ENCODE peak calls at places on chromosomes 12 and 14, in nine cellular contexts. V, W, J, E, C, G, U, M and B are unnamed samples.

GRCh38 chr14:95981939-95982338 is 57.2 kb upstream of the C14orf132 start:
- DNase-seq in V (no peak), W (no peak), J (no peak), E (no peak), C (no peak), G (no peak), U (no peak), M (no peak), B (no peak)

GRCh38 chr12:481422-481821 is 21.7 kb downstream of the B4GALNT3 start:
- DNase-seq in V (peak; percentile 94), W (no peak), J (no peak), E (no peak), C (peak; percentile 91), G (no peak), U (no peak), M (peak; percentile 47), B (no peak)

GRCh38 chr14:61668267-61668666 is 27.0 kb upstream of the HIF1A start:
- DNase-seq in V (no peak), W (no peak), J (no peak), E (peak; percentile 39), C (no peak), G (no peak), U (no peak), M (no peak), B (no peak)

GRCh38 chr12:71710276-71711125 is 24.6 kb downstream of the TMEM19 start:
- DNase-seq in V (no peak), W (no peak), J (no peak), E (no peak), C (no peak), G (no peak), U (no peak), M (no peak), B (no peak)

GRCh38 chr12:119681139-119681538 is 13.2 kb downstream of the PRKAB1 start:
- DNase-seq in V (no peak), W (no peak), J (no peak), E (no peak), C (no peak), G (no peak), U (no peak), M (no peak), B (no peak)

GRCh38 chr12:95173392-95174251 is 43.6 kb downstream of the FGD6 start:
- DNase-seq in V (no peak), W (no peak), J (no peak), E (no peak), C (no peak), G (no peak), U (no peak), M (no peak), B (no peak)

GRCh38 chr14:67413806-67414769 is 2.1 kb upstream of the PLEK2 start:
- DNase-seq in V (no peak), W (no peak), J (no peak), E (peak; percentile 50), C (peak; percentile 70), G (peak; percentile 63), U (no peak), M (no peak), B (no peak)

GRCh38 chr12:103423061-103423473 is 72.7 kb downstream of the C12orf42 start:
- DNase-seq in V (no peak), W (no peak), J (no peak), E (no peak), C (no peak), G (no peak), U (no peak), M (peak; percentile 74), B (no peak)

GRCh38 chr12:49027846-49028245 is 9.3 kb upstream of the PRKAG1 start:
- DNase-seq in V (no peak), W (no peak), J (no peak), E (no peak), C (no peak), G (no peak), U (no peak), M (no peak), B (no peak)

GRCh38 chr12:124411291-124411878 is 116.5 kb downstream of the RFLNA start:
- DNase-seq in V (peak; percentile 91), W (no peak), J (no peak), E (no peak), C (peak; percentile 90), G (no peak), U (no peak), M (no peak), B (no peak)

GRCh38 chr14:32650030-32650429 is 288.6 kb upstream of the NPAS3 start:
- DNase-seq in V (no peak), W (no peak), J (no peak), E (no peak), C (no peak), G (no peak), U (no peak), M (no peak), B (no peak)

GRCh38 chr14:25052385-25052784 is 2.4 kb upstream of the STXBP6 start:
- DNase-seq in V (no peak), W (no peak), J (no peak), E (no peak), C (no peak), G (no peak), U (no peak), M (no peak), B (no peak)

GRCh38 chr12:38269897-38270296 is 46.7 kb upstream of the ALG10B start:
- DNase-seq in V (no peak), W (no peak), J (no peak), E (no peak), C (no peak), G (no peak), U (no peak), M (no peak), B (no peak)

GRCh38 chr14:67820428-67820881 is 876 bp downstream of the RAD51B start:
- DNase-seq in V (no peak), W (no peak), J (no peak), E (no peak), C (no peak), G (peak; percentile 33), U (peak; percentile 99), M (no peak), B (no peak)

GRCh38 chr12:115354007-115354452 is 670.1 kb upstream of the TBX3 start:
- DNase-seq in V (peak; percentile 88), W (no peak), J (peak; percentile 77), E (no peak), C (peak; percentile 84), G (peak; percentile 3), U (peak; percentile 24), M (no peak), B (no peak)

GRCh38 chr12:49505672-49506071 is 33.2 kb upstream of the KCNH3 start:
- DNase-seq in V (no peak), W (no peak), J (no peak), E (no peak), C (no peak), G (no peak), U (no peak), M (no peak), B (no peak)

GRCh38 chr14:23141706-23142467 is 22.8 kb upstream of the CEBPE start:
- DNase-seq in V (peak; percentile 94), W (no peak), J (no peak), E (no peak), C (peak; percentile 94), G (no peak), U (peak; percentile 95), M (no peak), B (no peak)

GRCh38 chr14:36975834-36976233 is 196.6 kb downstream of the SLC25A21 start:
- DNase-seq in V (no peak), W (no peak), J (no peak), E (no peak), C (no peak), G (no peak), U (no peak), M (no peak), B (no peak)

GRCh38 chr12:116687888-116688287 is 50.0 kb downstream of the SPRING1 start:
- DNase-seq in V (peak; percentile 68), W (no peak), J (no peak), E (peak; percentile 48), C (peak; percentile 83), G (peak; percentile 54), U (peak; percentile 20), M (no peak), B (no peak)

GRCh38 chr14:22691171-22691570 is 47.0 kb upstream of the OR6J1 start:
- DNase-seq in V (no peak), W (no peak), J (no peak), E (no peak), C (no peak), G (no peak), U (no peak), M (no peak), B (no peak)

GRCh38 chr12:15276088-15276698 is 46.1 kb upstream of the PTPRO start:
- DNase-seq in V (no peak), W (no peak), J (peak; percentile 26), E (no peak), C (no peak), G (no peak), U (peak; percentile 52), M (peak; percentile 28), B (no peak)

GRCh38 chr12:3201741-3202500 is 124.7 kb downstream of the TSPAN9 start:
- DNase-seq in V (no peak), W (no peak), J (no peak), E (no peak), C (no peak), G (no peak), U (no peak), M (no peak), B (no peak)

GRCh38 chr12:95205685-95206084 is 11.6 kb downstream of the FGD6 start:
- DNase-seq in V (no peak), W (no peak), J (peak; percentile 46), E (no peak), C (no peak), G (no peak), U (peak; percentile 32), M (no peak), B (no peak)

GRCh38 chr14:33457617-33458016 is 493.3 kb downstream of the EGLN3 start:
- DNase-seq in V (no peak), W (no peak), J (no peak), E (no peak), C (no peak), G (no peak), U (no peak), M (no peak), B (no peak)

GRCh38 chr14:24908592-24909236 is 141.2 kb downstream of the STXBP6 start:
- DNase-seq in V (no peak), W (no peak), J (no peak), E (no peak), C (no peak), G (no peak), U (no peak), M (no peak), B (no peak)

GRCh38 chr12:59626382-59626781 is 30.6 kb downstream of the SLC16A7 start:
- DNase-seq in V (no peak), W (no peak), J (no peak), E (no peak), C (no peak), G (no peak), U (peak; percentile 59), M (no peak), B (no peak)

GRCh38 chr12:131082795-131083194 is 129.1 kb downstream of the ADGRD1 start:
- DNase-seq in V (no peak), W (no peak), J (no peak), E (no peak), C (no peak), G (no peak), U (no peak), M (no peak), B (no peak)

GRCh38 chr14:77610553-77610952 is 5.9 kb downstream of the SPTLC2 start:
- DNase-seq in V (no peak), W (no peak), J (no peak), E (no peak), C (no peak), G (no peak), U (no peak), M (no peak), B (no peak)

GRCh38 chr14:34220921-34221320 is 241.1 kb downstream of the SPTSSA start:
- DNase-seq in V (no peak), W (no peak), J (peak; percentile 38), E (no peak), C (no peak), G (peak; percentile 23), U (no peak), M (no peak), B (no peak)

GRCh38 chr14:79011920-79012204 is 841.7 kb downstream of the NRXN3 start:
- DNase-seq in V (no peak), W (no peak), J (no peak), E (no peak), C (no peak), G (no peak), U (no peak), M (no peak), B (no peak)